ENCODE peak calls at places on chromosomes 6 and 20, in six cellular contexts. I is H7, L is aorta, R is lung, V is GM06990, B is fibroblast of pulmonary artery. T is an unnamed sample.

GRCh38 chr6:41698350-41698781 is 37.0 kb downstream of the TFEB start:
- DNase-seq in B (peak; percentile 93), V (no peak), R (no peak), L (no peak), I (no peak), T (peak; percentile 78)

GRCh38 chr6:160394654-160395035 is 46.5 kb downstream of the SLC22A3 start:
- DNase-seq in B (no peak), L (no peak), I (no peak), V (no peak), R (no peak), T (no peak)

GRCh38 chr6:24991748-24992467 is 56.1 kb upstream of the RIPOR2 start:
- DNase-seq in L (peak; percentile 55), I (peak; percentile 64), V (peak; percentile 33), B (peak; percentile 70), R (peak; percentile 53), T (peak; percentile 55)

GRCh38 chr6:107600936-107601335 is 111.0 kb downstream of the SOBP start:
- DNase-seq in I (no peak), V (no peak), R (peak; percentile 67), B (peak; percentile 77), L (no peak), T (peak; percentile 9)

GRCh38 chr6:13375360-13375878 is 47.1 kb upstream of the TBC1D7 start:
- DNase-seq in B (no peak), V (peak; percentile 71), I (no peak), R (no peak), L (no peak), T (no peak)

GRCh38 chr6:89986650-89987074 is 92.4 kb downstream of the GJA10 start:
- DNase-seq in L (no peak), I (no peak), R (no peak), B (peak; percentile 43), V (no peak), T (peak; percentile 21)

GRCh38 chr6:50116390-50116789 is 66.7 kb upstream of the DEFB112 start:
- DNase-seq in V (no peak), R (no peak), B (no peak), I (no peak), L (no peak), T (no peak)

GRCh38 chr6:11854418-11855165 is 76.0 kb upstream of the ADTRP start:
- DNase-seq in V (no peak), I (no peak), L (no peak), R (no peak), B (peak; percentile 52), T (peak; percentile 65)

GRCh38 chr6:135258970-135259369 is 77.9 kb downstream of the MYB start:
- DNase-seq in B (no peak), R (no peak), V (no peak), I (no peak), L (no peak), T (no peak)

GRCh38 chr6:126143650-126144260 is 157.4 kb downstream of the TRMT11 start:
- DNase-seq in L (no peak), I (no peak), B (peak; percentile 20), V (no peak), R (no peak), T (no peak)

GRCh38 chr6:84766118-84766683 is 1.8 kb upstream of the TBX18 start:
- DNase-seq in L (no peak), B (peak; percentile 88), V (no peak), R (no peak), I (peak; percentile 42), T (no peak)

GRCh38 chr20:50304501-50304856 is 113.8 kb downstream of the CEBPB start:
- DNase-seq in V (no peak), I (no peak), R (no peak), B (peak; percentile 86), L (peak; percentile 76), T (peak; percentile 95)

GRCh38 chr20:54772931-54773642 is 297.7 kb downstream of the DOK5 start:
- DNase-seq in R (no peak), L (no peak), B (no peak), V (no peak), I (no peak), T (no peak)

GRCh38 chr6:122702846-122703245 is 76.7 kb upstream of the FABP7 start:
- DNase-seq in B (peak; percentile 15), L (no peak), I (no peak), V (no peak), R (no peak), T (peak; percentile 10)

GRCh38 chr20:38109657-38110524 is 55.2 kb downstream of the TGM2 start:
- DNase-seq in R (peak; percentile 74), I (no peak), V (no peak), L (peak; percentile 91), B (peak; percentile 97), T (peak; percentile 100)

GRCh38 chr20:1341561-1342265 is 12.8 kb upstream of the SDCBP2 start:
- DNase-seq in L (no peak), B (peak; percentile 82), V (no peak), R (peak; percentile 20), I (no peak), T (peak; percentile 77)

GRCh38 chr20:46434597-46434996 is 28.2 kb upstream of the ELMO2 start:
- DNase-seq in L (no peak), V (no peak), R (no peak), B (no peak), I (no peak), T (no peak)

GRCh38 chr20:40706977-40707582 is 18.0 kb upstream of the MAFB start:
- DNase-seq in V (no peak), I (peak; percentile 71), L (no peak), B (no peak), R (no peak), T (no peak)

GRCh38 chr20:18056174-18057105 is 1.3 kb downstream of the OVOL2 start:
- DNase-seq in V (peak; percentile 18), L (no peak), B (peak; percentile 3), I (peak; percentile 86), R (peak; percentile 31), T (peak; percentile 4)

GRCh38 chr20:18057106-18057993 is at the start of gene OVOL2:
- DNase-seq in I (peak; percentile 88), L (no peak), B (peak; percentile 2), R (peak; percentile 89), V (no peak), T (no peak)

GRCh38 chr20:18057994-18058349 is 256 bp upstream of the OVOL2 start:
- DNase-seq in B (no peak), R (no peak), I (no peak), V (no peak), L (no peak), T (no peak)

GRCh38 chr20:18059603-18060002 is 1.9 kb upstream of the OVOL2 start:
- DNase-seq in V (no peak), L (no peak), I (no peak), R (no peak), B (no peak), T (no peak)

DNA sequence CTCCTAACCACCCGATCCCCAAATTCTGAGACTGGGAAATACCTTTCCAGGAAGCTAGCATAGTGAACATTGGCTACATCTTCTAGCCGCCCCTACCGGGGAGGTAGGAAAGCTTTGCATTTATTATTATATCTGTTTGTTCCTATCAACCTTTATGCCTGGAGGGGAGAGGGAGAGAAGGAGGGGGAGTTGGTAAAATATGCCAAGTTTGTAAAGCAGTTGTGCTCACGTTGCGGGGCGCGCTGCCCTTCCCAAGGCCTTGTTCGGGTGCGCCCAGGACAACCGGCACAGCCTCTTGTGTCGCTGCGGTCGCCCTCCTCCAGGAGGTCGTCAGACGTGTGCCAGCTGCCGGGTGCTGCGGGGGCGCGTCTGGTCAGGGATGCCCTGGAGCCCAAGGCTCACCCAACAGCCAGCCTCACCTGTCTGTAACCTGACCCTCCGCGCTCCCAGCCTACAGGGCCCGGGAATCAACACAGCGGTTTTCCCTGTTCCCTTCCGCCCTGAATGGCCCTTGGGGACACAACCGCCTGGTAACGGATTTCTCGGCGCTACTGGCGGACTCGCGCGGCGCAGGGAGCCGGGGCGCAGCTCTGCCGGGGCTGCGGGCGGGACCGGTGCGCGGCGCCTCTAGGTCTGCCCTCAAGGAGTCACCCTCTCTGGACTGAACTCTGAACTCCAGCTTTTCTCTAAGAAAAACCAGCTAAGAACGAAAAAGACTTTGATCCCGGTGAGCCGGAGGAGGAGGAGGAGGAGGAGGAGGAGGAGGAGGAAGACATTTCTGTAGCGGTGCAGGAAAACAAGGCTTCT is 1.1 kb upstream of the OVOL2 start:
- DNase-seq in V (no peak), I (peak; percentile 89), L (no peak), R (peak; percentile 56), B (no peak), T (no peak)
- H3K4me3 ChIP-seq in V (no peak overlapping the region), I (peak overlapping the region; percentile 67), L (no peak overlapping the region), R (no peak overlapping the region), B (no peak overlapping the region), T (no peak overlapping the region)

DNA sequence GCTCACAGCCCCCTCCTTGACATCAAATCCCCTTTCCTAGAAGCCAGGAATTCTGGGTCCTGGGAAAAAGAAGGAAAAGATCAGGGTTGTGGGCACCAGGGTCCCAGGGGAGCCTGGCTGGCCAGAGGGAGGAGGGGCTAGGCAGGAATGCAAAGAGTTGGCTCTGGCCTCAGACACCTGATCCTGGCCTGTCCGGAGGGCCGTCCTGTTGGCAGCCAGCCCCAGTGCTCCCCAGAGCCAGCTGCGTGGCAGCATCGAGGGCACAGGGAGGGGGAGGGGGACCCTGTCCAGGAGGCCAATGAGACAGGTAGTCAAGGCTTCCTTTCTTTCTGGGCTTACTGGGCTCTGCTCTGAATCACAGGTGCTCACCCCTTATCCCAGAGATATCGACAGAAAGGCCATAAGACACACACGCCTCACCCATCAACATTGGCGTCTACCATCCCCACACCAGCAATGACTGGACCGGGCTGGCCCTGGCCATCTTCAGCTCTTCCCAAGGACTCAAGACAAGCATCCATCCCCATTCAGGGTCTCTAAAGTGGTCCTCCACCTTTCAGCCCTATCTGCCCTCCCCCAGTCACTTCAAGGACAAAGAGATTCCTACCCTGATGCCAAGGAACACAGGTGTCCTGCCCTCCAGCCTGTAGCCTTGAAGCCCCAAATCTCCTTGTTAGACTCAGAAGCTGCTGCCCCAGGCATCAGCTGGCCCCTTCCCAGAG is 723 bp downstream of the COL11A2 start:
- DNase-seq in R (no peak), L (peak; percentile 45), B (no peak), V (no peak), I (peak; percentile 80), T (no peak)
- H3K4me3 ChIP-seq in R (no peak overlapping the region), L (no peak overlapping the region), B (no peak overlapping the region), V (no peak overlapping the region), I (peak overlapping the region; percentile 58), T (no peak overlapping the region)

DNA sequence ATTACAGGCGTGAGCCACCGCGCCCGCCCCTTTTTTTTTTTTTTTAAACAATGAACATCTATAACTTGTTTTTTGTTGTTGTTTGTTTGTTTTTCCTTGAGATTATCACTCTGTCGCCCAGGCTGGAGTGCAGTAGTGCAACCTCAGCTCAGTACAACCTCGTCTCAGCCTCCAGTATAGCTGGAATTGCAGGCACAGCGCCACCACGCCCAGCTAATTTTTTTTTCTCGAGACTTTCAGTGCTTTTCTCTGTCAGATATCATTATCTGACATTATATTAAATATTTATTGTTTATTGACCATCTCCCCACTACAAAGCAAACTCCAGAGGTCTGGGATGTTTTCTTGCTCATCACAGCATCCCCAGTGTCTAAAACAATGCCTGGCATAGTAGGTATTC is 2.3 kb upstream of the DLK2 start:
- DNase-seq in I (peak; percentile 29), R (no peak), B (no peak), V (no peak), L (no peak), T (no peak)
- H3K4me3 ChIP-seq in I (no peak overlapping the region), R (no peak overlapping the region), B (no peak overlapping the region), V (no peak overlapping the region), L (no peak overlapping the region), T (no peak overlapping the region)

GRCh38 chr6:32442243-32442667 is 2.6 kb downstream of the HLA-DRA start:
- DNase-seq in R (no peak), L (no peak), I (no peak), B (no peak), V (no peak), T (no peak)
- H3K4me3 ChIP-seq in R (no peak overlapping the region), L (no peak overlapping the region), I (no peak overlapping the region), B (no peak overlapping the region), V (peak overlapping the region; percentile 96), T (no peak overlapping the region)

GRCh38 chr20:17992224-17992637 is 23.4 kb downstream of the MGME1 start:
- DNase-seq in L (no peak), V (peak; percentile 48), I (no peak), B (no peak), R (no peak), T (no peak)
- H3K4me3 ChIP-seq in L (no peak overlapping the region), V (no peak overlapping the region), I (no peak overlapping the region), B (no peak overlapping the region), R (no peak overlapping the region), T (no peak overlapping the region)

T was measured in fibroblast of villous mesenchyme.